ENCODE peak calls at places on chromosome 20, in five cellular contexts. H is heart right ventricle, A is neural progenitor cell, Z is PC-9, Y is H1. U is an unnamed sample.
A peak's percentile ranks its signal among the peaks of the same experiment; 100 is the strongest.

GRCh38 chr20:59124326-59125029 is 39.1 kb upstream of the ZNF831 start:
- DNase-seq in H (no peak), Z (no peak), Y (no peak), A (no peak), U (peak; percentile 59)

GRCh38 chr20:46255440-46256104 is 52.7 kb downstream of the CDH22 start:
- DNase-seq in H (peak; percentile 78), Z (peak; percentile 94), Y (no peak), A (no peak), U (peak; percentile 99)

GRCh38 chr20:3804781-3805180 is 8.7 kb downstream of the CDC25B start:
- DNase-seq in Y (no peak), H (no peak), A (no peak), Z (no peak), U (no peak)

GRCh38 chr20:6075428-6076219 is 21.8 kb upstream of the LRRN4 start:
- DNase-seq in Z (no peak), A (no peak), Y (no peak), H (peak; percentile 39), U (peak; percentile 37)

GRCh38 chr20:46220808-46221207 is 87.5 kb downstream of the CDH22 start:
- DNase-seq in Y (no peak), A (peak; percentile 95), Z (no peak), H (no peak), U (no peak)

GRCh38 chr20:51195419-51195901 is 172.6 kb upstream of the KCNG1 start:
- DNase-seq in Y (no peak), A (no peak), H (no peak), Z (peak; percentile 42), U (no peak)

GRCh38 chr20:33733654-33734576 is 2.1 kb downstream of the ZNF341 start:
- DNase-seq in Z (peak; percentile 80), Y (no peak), H (no peak), A (no peak), U (no peak)

GRCh38 chr20:21360686-21361085 is 36.6 kb downstream of the NKX2-4 start:
- DNase-seq in Y (no peak), Z (no peak), H (no peak), A (no peak), U (no peak)

GRCh38 chr20:36591281-36591680 is 14.3 kb upstream of the RAB5IF start:
- DNase-seq in A (no peak), Y (no peak), H (no peak), Z (no peak), U (no peak)

GRCh38 chr20:50044353-50044960 is 61.7 kb downstream of the SNAI1 start:
- DNase-seq in H (no peak), A (no peak), Y (no peak), Z (no peak), U (no peak)

GRCh38 chr20:39823239-39823638 is 861.1 kb downstream of the DHX35 start:
- DNase-seq in A (no peak), Y (no peak), Z (no peak), H (no peak), U (no peak)

GRCh38 chr20:38874460-38875169 is 51.6 kb upstream of the FAM83D start:
- DNase-seq in A (no peak), Z (no peak), H (no peak), Y (no peak), U (no peak)

GRCh38 chr20:12180107-12180661 is 262.5 kb downstream of the BTBD3 start:
- DNase-seq in H (no peak), Z (no peak), A (no peak), Y (no peak), U (no peak)

GRCh38 chr20:7361321-7361720 is 578.9 kb downstream of the HAO1 start:
- DNase-seq in A (peak; percentile 86), Z (no peak), H (no peak), Y (no peak), U (no peak)

GRCh38 chr20:53652090-53652858 is 58.6 kb upstream of the ZNF217 start:
- DNase-seq in Y (no peak), Z (no peak), A (no peak), H (no peak), U (no peak)
- H3K4me3 ChIP-seq in Y (no peak overlapping the region), Z (no peak overlapping the region), A (no peak overlapping the region), H (peak overlapping the region; percentile 25), U (no peak overlapping the region)

GRCh38 chr20:25750220-25750764 is 53.6 kb upstream of the ZNF337 start:
- DNase-seq in Z (no peak), A (no peak), Y (no peak), H (no peak), U (no peak)
- H3K4me3 ChIP-seq in Z (peak overlapping the region; percentile 51), A (no peak overlapping the region), Y (peak overlapping the region; percentile 2), H (peak overlapping the region; percentile 53), U (peak overlapping the region; percentile 34)

DNA sequence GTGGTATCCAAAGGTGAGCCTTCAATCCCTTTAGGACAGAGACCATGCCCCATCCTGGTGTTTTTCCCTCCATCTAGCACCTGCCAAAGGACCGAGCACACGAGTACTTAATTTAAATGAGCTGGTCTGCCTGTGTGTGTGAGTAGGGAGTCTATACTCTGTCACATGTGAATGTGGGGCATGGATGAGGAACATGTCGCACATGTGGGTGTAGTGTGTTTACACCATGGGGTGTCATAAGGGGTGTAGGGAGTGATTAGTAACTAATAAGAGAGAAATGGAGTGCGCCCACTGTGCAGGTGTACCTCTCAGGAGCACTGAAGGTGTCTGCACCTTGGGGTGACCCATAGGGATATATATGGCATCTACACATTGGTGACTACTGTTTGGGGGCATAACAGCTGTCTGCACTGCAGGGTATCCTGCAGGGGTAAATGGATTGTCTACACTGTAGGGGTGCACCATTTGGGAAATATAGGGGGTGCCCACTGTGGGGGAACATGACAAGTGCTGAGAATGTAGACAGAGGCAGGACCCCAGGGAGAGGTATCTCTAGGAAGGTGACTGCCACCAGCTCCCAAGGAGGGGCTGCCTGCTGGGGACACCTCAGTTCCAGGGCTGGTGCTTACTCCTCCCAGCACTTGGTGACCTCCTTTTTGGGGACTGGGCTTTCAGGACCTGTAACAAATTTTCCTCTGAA is 53.5 kb downstream of the EBF4 start:
- DNase-seq in Y (no peak), A (no peak), Z (no peak), H (no peak), U (no peak)
- H3K4me3 ChIP-seq in Y (no peak overlapping the region), A (no peak overlapping the region), Z (no peak overlapping the region), H (no peak overlapping the region), U (no peak overlapping the region)

GRCh38 chr20:14883324-14883723 is 545.9 kb upstream of the FLRT3 start:
- DNase-seq in Y (no peak), A (no peak), Z (no peak), H (no peak), U (no peak)
- H3K4me3 ChIP-seq in Y (no peak overlapping the region), A (no peak overlapping the region), Z (no peak overlapping the region), H (no peak overlapping the region), U (no peak overlapping the region)

DNA sequence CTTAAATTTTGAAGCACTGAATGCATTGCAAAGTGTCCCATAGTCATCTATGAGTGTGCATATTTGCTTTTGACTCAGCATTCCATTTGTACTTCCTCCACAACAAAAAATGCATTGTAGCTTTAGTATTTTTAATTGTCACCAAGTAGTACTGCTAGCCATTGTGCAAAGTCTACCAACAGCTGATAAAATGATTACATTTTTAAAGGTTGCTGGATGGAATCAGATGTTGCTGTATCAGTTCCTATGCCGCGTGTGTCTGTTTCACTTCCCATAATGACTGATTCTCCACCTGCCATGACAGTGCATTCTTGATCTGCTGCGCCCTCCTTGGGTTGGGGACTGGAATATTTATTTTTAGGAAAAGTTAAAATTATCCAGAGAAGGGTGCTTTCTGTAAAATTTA is 41.2 kb downstream of the SLX4IP start:
- DNase-seq in A (no peak), Z (no peak), Y (no peak), H (no peak), U (no peak)
- H3K4me3 ChIP-seq in A (no peak overlapping the region), Z (no peak overlapping the region), Y (no peak overlapping the region), H (no peak overlapping the region), U (no peak overlapping the region)

DNA sequence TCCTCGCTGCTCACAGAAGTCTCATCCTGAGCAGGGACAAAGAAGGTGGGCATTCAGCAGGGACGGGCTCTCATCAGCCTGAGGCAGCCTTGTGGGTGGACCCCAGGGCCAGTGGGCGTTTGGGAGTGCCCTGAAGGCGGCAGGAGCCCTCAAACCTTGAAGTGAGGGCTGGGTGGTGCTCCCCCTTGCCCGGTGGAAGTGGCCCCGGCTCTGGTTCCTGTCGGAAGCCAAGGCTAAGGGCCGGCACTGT is 110.5 kb downstream of the NOL4L start:
- DNase-seq in A (no peak), Y (no peak), Z (no peak), H (no peak), U (no peak)
- H3K4me3 ChIP-seq in A (no peak overlapping the region), Y (no peak overlapping the region), Z (peak overlapping the region; percentile 26), H (peak overlapping the region; percentile 40), U (peak overlapping the region; percentile 33)

GRCh38 chr20:44010162-44010704 is 95.6 kb downstream of the TOX2 start:
- DNase-seq in Y (no peak), A (no peak), H (no peak), Z (no peak), U (no peak)

GRCh38 chr20:44009679-44009992 is 95.0 kb downstream of the TOX2 start:
- DNase-seq in H (no peak), Y (no peak), Z (no peak), A (no peak), U (no peak)

GRCh38 chr20:44008806-44009678 is 94.4 kb downstream of the TOX2 start:
- DNase-seq in Z (peak; percentile 21), H (no peak), A (no peak), Y (no peak), U (no peak)

GRCh38 chr20:44012466-44013226 is 98.0 kb downstream of the TOX2 start:
- DNase-seq in Z (no peak), A (no peak), Y (no peak), H (no peak), U (no peak)

DNA sequence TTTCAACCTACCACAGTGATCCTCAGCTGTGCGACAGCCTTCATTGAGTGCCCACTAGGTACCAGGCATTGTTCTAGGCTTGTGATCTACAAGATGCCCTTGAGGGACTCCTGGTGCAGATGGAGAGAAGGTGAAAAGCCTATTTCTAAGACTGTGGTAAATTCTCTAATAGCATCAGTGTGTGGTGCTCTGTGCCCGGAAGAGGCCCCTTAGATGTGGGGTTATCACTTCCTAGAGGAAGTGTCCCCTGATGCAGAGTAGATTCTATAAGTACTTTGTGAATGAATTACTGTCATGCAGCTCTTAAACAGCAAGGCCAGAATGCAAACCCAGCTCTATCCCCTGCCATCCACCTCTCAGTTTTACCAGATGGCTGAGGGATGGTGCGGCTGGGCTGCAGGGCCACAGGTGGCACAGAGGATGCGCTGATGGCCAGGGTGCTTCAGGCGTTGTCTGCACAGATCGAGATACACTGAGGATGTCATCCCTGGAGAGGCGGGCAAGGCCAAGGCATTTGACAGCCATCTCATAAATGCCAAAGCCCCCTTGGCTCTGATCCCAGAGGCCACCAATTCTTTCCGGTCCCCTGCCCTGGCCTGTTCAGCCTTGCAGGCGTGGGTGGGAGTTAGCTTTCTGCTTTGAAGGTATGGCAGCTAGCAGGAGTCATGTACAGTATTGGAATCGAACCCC is 96.7 kb downstream of the TOX2 start:
- DNase-seq in Z (no peak), Y (no peak), A (no peak), H (no peak), U (no peak)
- H3K4me3 ChIP-seq in Z (no peak overlapping the region), Y (no peak overlapping the region), A (no peak overlapping the region), H (no peak overlapping the region), U (no peak overlapping the region)

U was measured in dorsolateral prefrontal cortex.